ENCODE peak calls at places on chromosomes 6 and 20, in six cellular contexts. G, T, Q, H, I and Z are unnamed samples.

GRCh38 chr6:7725412-7725811 is 487 bp upstream of the BMP6 start:
- DNase-seq in I (no peak), T (no peak), H (no peak), G (no peak), Q (no peak), Z (no peak)

GRCh38 chr20:40663991-40664880 is 24.8 kb downstream of the MAFB start:
- DNase-seq in Q (no peak), I (peak; percentile 87), T (no peak), H (peak; percentile 88), G (peak; percentile 54), Z (no peak)

GRCh38 chr6:4488389-4488788 is 287.8 kb upstream of the CDYL start:
- DNase-seq in Q (no peak), H (no peak), T (no peak), I (no peak), G (no peak), Z (no peak)

GRCh38 chr6:119575721-119576120 is 226.2 kb upstream of the MAN1A1 start:
- DNase-seq in G (no peak), Q (peak; percentile 9), H (no peak), T (no peak), I (no peak), Z (no peak)

GRCh38 chr6:30922447-30922852 is 8.4 kb downstream of the VARS2 start:
- DNase-seq in H (no peak), G (no peak), T (no peak), I (peak; percentile 10), Q (no peak), Z (no peak)

GRCh38 chr20:43459022-43459942 is 1.6 kb downstream of the SRSF6 start:
- DNase-seq in Q (peak; percentile 35), H (no peak), G (no peak), T (no peak), I (no peak), Z (no peak)

GRCh38 chr20:63191400-63191799 is 24.5 kb downstream of the YTHDF1 start:
- DNase-seq in G (peak; percentile 88), T (no peak), H (no peak), I (peak; percentile 52), Q (no peak), Z (no peak)

GRCh38 chr6:72911463-72912153 is 289.7 kb downstream of the KCNQ5 start:
- DNase-seq in I (no peak), T (no peak), H (no peak), Q (peak; percentile 64), G (no peak), Z (no peak)

GRCh38 chr20:61296629-61297019 is 44.6 kb downstream of the CDH4 start:
- DNase-seq in I (no peak), Q (no peak), G (no peak), T (no peak), H (no peak), Z (no peak)

GRCh38 chr6:105452924-105453756 is 50.3 kb upstream of the PREP start:
- DNase-seq in G (no peak), H (peak; percentile 62), T (no peak), Q (no peak), I (peak; percentile 51), Z (no peak)

GRCh38 chr6:17101422-17102257 is at the start of gene STMND1:
- DNase-seq in G (no peak), I (peak; percentile 64), Q (peak; percentile 18), T (peak; percentile 20), H (peak; percentile 78), Z (no peak)

GRCh38 chr6:17102258-17102870 is 514 bp downstream of the STMND1 start:
- DNase-seq in I (no peak), Q (no peak), T (no peak), G (no peak), H (no peak), Z (no peak)

GRCh38 chr6:17107768-17108325 is 6.0 kb downstream of the STMND1 start:
- DNase-seq in H (no peak), I (no peak), G (no peak), Q (no peak), T (no peak), Z (no peak)

GRCh38 chr6:17099401-17100059 is 2.3 kb upstream of the STMND1 start:
- DNase-seq in I (no peak), T (no peak), G (no peak), H (no peak), Q (no peak), Z (no peak)

DNA sequence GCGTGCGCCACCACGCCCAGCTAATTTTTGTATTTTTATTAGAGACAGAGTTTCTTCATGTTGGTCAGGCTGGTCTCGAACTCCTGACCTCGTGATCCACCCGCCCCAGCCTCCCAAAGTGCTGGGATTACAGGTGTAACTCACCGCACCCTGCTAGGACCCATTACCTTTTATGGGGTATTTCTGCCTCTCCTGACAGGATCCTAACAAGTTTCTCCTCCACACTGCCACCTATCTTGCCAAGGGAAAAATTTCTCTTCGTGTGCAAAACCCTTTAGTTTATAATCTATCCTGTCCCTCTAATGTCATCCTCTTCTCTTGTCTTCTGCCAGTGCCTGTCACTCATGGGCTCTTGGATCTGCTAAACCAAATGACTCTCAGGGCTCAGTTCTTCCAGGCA is 1.9 kb downstream of the STMND1 start:
- DNase-seq in G (no peak), Q (no peak), T (no peak), H (no peak), I (no peak), Z (no peak)
- TF ChIP-seq CTCF in G (peak; percentile 46), Q (peak; percentile 31), T (no peak), H (no peak), I (no peak), Z (peak; percentile 23)

GRCh38 chr6:6584310-6585002 is 4.1 kb upstream of the LY86 start:
- DNase-seq in Q (no peak), T (no peak), I (no peak), H (no peak), G (no peak), Z (no peak)
- TF ChIP-seq CTCF in Q (no peak), T (no peak), I (no peak), H (no peak), G (no peak), Z (no peak)

DNA sequence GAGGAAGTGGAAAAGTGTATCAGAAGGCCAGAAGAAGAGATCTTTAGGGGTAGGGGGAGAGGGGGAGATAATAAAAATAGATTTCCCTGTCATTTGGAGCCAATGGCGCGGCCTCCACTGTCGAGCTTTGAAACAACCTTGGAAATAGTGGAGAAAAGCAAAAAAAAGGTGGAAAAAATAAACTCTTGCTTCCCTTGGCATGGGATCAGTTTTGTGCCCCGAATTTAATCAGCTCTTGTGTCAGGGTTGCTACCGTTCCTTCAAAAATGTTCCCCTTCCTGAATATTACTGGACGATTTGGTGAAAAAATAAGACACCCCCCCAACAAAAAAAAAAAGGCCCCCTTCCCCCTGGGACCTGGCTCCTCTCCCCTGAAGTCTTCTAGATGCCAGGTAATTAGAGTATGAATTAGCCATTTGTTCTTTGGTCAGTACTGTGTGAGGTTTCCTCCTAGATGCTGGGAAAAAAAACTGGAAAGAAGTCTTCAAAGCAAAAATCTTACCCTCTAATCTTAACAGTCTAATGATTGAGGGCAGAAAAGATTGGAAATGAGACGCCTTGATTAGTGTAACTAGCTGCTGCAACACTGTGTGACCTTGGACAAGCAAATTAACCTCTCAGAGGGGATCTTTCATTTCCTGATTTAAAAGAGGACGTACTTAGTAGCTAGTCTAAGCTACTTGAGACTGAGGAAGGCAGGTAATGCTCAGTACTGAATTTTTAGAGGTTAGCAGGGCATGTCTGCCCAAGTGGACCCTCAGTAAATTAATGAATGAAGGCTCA is 872 bp upstream of the RBM39 start:
- DNase-seq in I (no peak), H (no peak), G (no peak), T (no peak), Q (peak; percentile 43), Z (no peak)
- TF ChIP-seq CTCF in I (no peak), H (no peak), G (peak; percentile 0), T (no peak), Q (no peak), Z (no peak)

GRCh38 chr6:56594699-56595098 is 48.0 kb downstream of the DST start:
- DNase-seq in G (no peak), H (no peak), I (no peak), T (no peak), Q (no peak), Z (no peak)

GRCh38 chr6:56595490-56596122 is 47.1 kb downstream of the DST start:
- DNase-seq in I (no peak), Q (peak; percentile 45), H (no peak), T (no peak), G (peak; percentile 43), Z (no peak)

DNA sequence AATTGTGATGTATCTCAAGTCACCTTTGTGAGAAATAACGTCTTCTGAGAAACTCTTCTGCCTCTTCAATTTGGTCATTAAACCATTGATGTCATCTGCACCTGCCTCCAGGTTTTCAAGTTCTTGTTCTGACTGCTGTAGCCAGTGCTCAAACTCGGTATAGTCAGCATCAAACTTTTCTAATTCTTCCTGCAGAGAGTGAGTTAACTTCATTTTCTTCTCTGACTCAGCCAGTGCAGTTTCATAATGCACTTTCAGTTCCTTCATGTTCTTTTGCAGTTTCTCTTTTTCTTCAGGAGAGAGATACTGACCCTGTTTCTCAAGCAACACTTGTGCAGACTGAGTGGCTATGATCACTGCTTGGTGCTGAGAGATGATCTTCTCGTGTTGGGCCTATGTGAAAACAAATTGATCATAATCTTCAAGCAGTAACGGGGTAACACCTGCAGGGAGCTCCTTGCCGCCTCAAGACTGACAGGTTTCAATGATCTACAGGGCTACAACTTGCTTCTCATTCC is 48.8 kb downstream of the DST start:
- DNase-seq in I (no peak), G (no peak), Q (peak; percentile 25), H (no peak), T (no peak), Z (no peak)
- TF ChIP-seq CTCF in I (no peak), G (no peak), Q (no peak), H (no peak), T (no peak), Z (no peak)

GRCh38 chr6:136550330-136551071 is at the start of gene MAP7:
- DNase-seq in T (peak; percentile 36), H (peak; percentile 96), Q (no peak), G (peak; percentile 85), I (peak; percentile 92), Z (peak; percentile 72)
- TF ChIP-seq CTCF in T (peak; percentile 58), H (peak; percentile 82), Q (peak; percentile 36), G (peak; percentile 92), I (peak; percentile 82), Z (peak; percentile 69)